ENCODE peak calls at places on chromosomes 16 and 17, in seven cellular contexts. S is GM12878, C is ovary, H is A549, Q is transverse colon, E is tibial nerve, F is stomach. K is an unnamed sample. For H3K4me1, the result is how much of the 10 kb centered on the place peaks cover.

GRCh38 chr16:56910654-56911539 is 21.0 kb upstream of the HERPUD1 start:
- DNase-seq in S (no peak), C (no peak), H (no peak), Q (peak), E (peak), F (no peak), K (no peak)

GRCh38 chr16:58299757-58300349 is 5.0 kb upstream of the PRSS54 start:
- DNase-seq in S (no peak), C (no peak), H (no peak), Q (peak), E (no peak), F (peak), K (no peak)

GRCh38 chr17:27810211-27810901 is 10.0 kb upstream of the NOS2 start:
- DNase-seq in S (peak), C (no peak), H (no peak), Q (no peak), E (no peak), F (no peak), K (no peak)

GRCh38 chr17:17800504-17801021 is 36.2 kb downstream of the SREBF1 start:
- DNase-seq in S (no peak), C (no peak), H (no peak), Q (no peak), E (no peak), F (no peak), K (no peak)

GRCh38 chr16:27323781-27324561 is 10.2 kb downstream of the IL4R start:
- DNase-seq in S (no peak), C (no peak), H (no peak), Q (no peak), E (no peak), F (no peak), K (no peak)

GRCh38 chr17:31251618-31252328 is 45.3 kb downstream of the OMG start:
- DNase-seq in S (no peak), C (no peak), H (no peak), Q (no peak), E (no peak), F (no peak), K (no peak)

GRCh38 chr16:78100162-78100467 is 661 bp downstream of the WWOX start:
- DNase-seq in S (no peak), C (no peak), H (no peak), Q (no peak), E (no peak), F (no peak), K (no peak)

GRCh38 chr16:56964243-56965148 is 2.7 kb downstream of the CETP start:
- DNase-seq in S (no peak), C (peak), H (peak), Q (peak), E (peak), F (peak), K (peak)

GRCh38 chr17:36689089-36689667 is 87.8 kb downstream of the MRM1 start:
- DNase-seq in S (no peak), C (no peak), H (no peak), Q (peak), E (no peak), F (no peak), K (no peak)

GRCh38 chr17:63832455-63832854 is 5.0 kb upstream of the FTSJ3 start:
- DNase-seq in S (no peak), C (no peak), H (no peak), Q (no peak), E (no peak), F (no peak), K (no peak)

GRCh38 chr16:56513972-56514371 is 5.9 kb downstream of the BBS2 start:
- DNase-seq in S (peak), C (peak), H (peak), Q (peak), E (peak), F (peak), K (no peak)

GRCh38 chr16:76193851-76194620 is 83.2 kb upstream of the CNTNAP4 start:
- DNase-seq in S (no peak), C (no peak), H (no peak), Q (no peak), E (no peak), F (no peak), K (no peak)

GRCh38 chr17:8080799-8081219 is 6.7 kb downstream of the ALOX12B start:
- DNase-seq in S (no peak), C (no peak), H (no peak), Q (no peak), E (no peak), F (no peak), K (no peak)

GRCh38 chr17:69819316-69820087 is 255.5 kb upstream of the KCNJ16 start:
- DNase-seq in S (no peak), C (no peak), H (no peak), Q (no peak), E (no peak), F (no peak), K (no peak)

GRCh38 chr16:8867483-8868271 is 1.1 kb downstream of the CARHSP1 start:
- DNase-seq in S (no peak), C (peak), H (no peak), Q (peak), E (peak), F (peak), K (no peak)

GRCh38 chr16:19138601-19139000 is 24.8 kb downstream of the ITPRIPL2 start:
- DNase-seq in S (no peak), C (peak), H (peak), Q (peak), E (peak), F (peak), K (peak)

GRCh38 chr16:75065149-75065807 is 51.3 kb downstream of the LDHD start:
- DNase-seq in S (no peak), C (no peak), H (no peak), Q (peak), E (no peak), F (no peak), K (no peak)

GRCh38 chr17:79826210-79826680 is 13.0 kb downstream of the CBX4 start:
- DNase-seq in S (no peak), C (no peak), H (no peak), Q (no peak), E (no peak), F (no peak), K (no peak)

GRCh38 chr17:70608193-70608592 is 438.9 kb downstream of the KCNJ2 start:
- DNase-seq in S (no peak), C (no peak), H (no peak), Q (no peak), E (no peak), F (no peak), K (no peak)

GRCh38 chr17:77837917-77838316 is 120.6 kb upstream of the TNRC6C start:
- DNase-seq in S (no peak), C (no peak), H (no peak), Q (no peak), E (no peak), F (no peak), K (no peak)

GRCh38 chr17:36602924-36603384 is 1.6 kb downstream of the MRM1 start:
- DNase-seq in S (peak), C (peak), H (peak), Q (peak), E (peak), F (peak), K (no peak)

GRCh38 chr16:57394444-57394843 is 10.1 kb upstream of the CCL17 start:
- DNase-seq in S (no peak), C (no peak), H (no peak), Q (peak), E (no peak), F (peak), K (no peak)

GRCh38 chr17:68381076-68381900 is 76.0 kb downstream of the WIPI1 start:
- DNase-seq in S (no peak), C (no peak), H (no peak), Q (peak), E (no peak), F (peak), K (no peak)

GRCh38 chr17:27158390-27158789 is 135.5 kb upstream of the WSB1 start:
- DNase-seq in S (no peak), C (no peak), H (no peak), Q (no peak), E (no peak), F (no peak), K (no peak)

GRCh38 chr16:3822366-3823045 is 58.0 kb downstream of the CREBBP start:
- DNase-seq in S (no peak), C (no peak), H (no peak), Q (no peak), E (no peak), F (no peak), K (no peak)

GRCh38 chr16:85369741-85370528 is 243.2 kb upstream of the GSE1 start:
- DNase-seq in S (no peak), C (no peak), H (peak), Q (peak), E (peak), F (peak), K (no peak)

GRCh38 chr16:674968-675883 is at the start of gene RHBDL1:
- DNase-seq in S (no peak), C (peak), H (no peak), Q (peak), E (no peak), F (no peak), K (no peak)

GRCh38 chr16:5490499-5490898 is 392.9 kb upstream of the EEF2KMT start:
- DNase-seq in S (no peak), C (no peak), H (peak), Q (peak), E (peak), F (no peak), K (no peak)

GRCh38 chr16:56729351-56729735 is 586 bp upstream of the NUP93 start:
- DNase-seq in S (no peak), C (no peak), H (no peak), Q (no peak), E (peak), F (no peak), K (no peak)

GRCh38 chr17:16446338-16446983 is 31.1 kb downstream of the TRPV2 start:
- DNase-seq in S (no peak), C (no peak), H (no peak), Q (no peak), E (no peak), F (no peak), K (no peak)

GRCh38 chr17:41619162-41619933 is 5.0 kb downstream of the KRT17 start:
- DNase-seq in S (no peak), C (no peak), H (no peak), Q (no peak), E (no peak), F (no peak), K (no peak)

GRCh38 chr17:2710075-2710803 is 1.3 kb downstream of the CLUH start:
- DNase-seq in S (no peak), C (no peak), H (no peak), Q (no peak), E (no peak), F (no peak), K (no peak)

GRCh38 chr16:30923554-30924085 is at the start of gene FBXL19:
- DNase-seq in S (no peak), C (peak), H (no peak), Q (peak), E (no peak), F (no peak), K (no peak)

GRCh38 chr17:29560306-29560705 is 6.5 kb downstream of the ABHD15 start:
- DNase-seq in S (no peak), C (no peak), H (no peak), Q (no peak), E (no peak), F (no peak), K (no peak)

DNA sequence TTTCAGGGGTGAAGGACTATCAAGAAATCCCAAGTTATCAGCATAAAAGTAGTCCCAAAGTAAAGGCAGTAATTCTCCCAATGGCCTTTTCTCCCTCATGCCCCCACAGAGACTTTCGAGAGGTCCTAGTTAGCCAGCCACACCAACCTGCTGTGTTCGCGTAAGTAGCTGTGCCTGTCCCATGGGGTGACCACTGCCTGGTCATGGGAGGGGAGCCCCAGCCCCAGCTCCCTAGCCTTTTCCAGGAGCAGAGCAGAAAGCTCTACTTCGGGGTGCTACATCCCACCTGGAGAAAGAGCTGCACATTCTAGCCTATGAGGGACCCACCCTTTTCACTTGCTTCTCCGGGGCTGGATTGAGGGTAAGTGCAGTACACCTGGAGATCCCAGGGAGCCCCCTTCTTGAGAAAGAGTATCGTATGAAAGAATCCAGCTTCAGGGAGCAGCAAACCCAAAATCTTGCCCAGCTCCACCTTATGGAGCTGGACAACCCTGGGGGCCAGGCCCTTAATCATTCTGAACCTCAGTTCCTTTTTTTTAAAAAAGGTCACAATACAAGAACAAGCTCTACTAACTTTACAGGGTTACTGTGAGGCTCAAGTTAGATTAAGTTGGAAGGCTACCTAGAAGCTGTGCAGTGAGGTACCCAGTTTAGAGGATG is 8.6 kb upstream of the SOST start:
- DNase-seq in S (no peak), C (no peak), H (no peak), Q (no peak), E (no peak), F (peak), K (no peak)
- TF ChIP-seq CTCF in S (no peak), C (no peak), H (no peak), Q (no peak), E (no peak), F (no peak), K (no peak)

GRCh38 chr17:39198186-39198566 is 707 bp upstream of the CACNB1 start:
- DNase-seq in S (no peak), C (no peak), H (no peak), Q (no peak), E (peak), F (no peak), K (no peak)
- H3K4me1 ChIP-seq in S (under half), C (under half), H (half or more), Q (half or more), E (under half), F (under half), K (half or more)

DNA sequence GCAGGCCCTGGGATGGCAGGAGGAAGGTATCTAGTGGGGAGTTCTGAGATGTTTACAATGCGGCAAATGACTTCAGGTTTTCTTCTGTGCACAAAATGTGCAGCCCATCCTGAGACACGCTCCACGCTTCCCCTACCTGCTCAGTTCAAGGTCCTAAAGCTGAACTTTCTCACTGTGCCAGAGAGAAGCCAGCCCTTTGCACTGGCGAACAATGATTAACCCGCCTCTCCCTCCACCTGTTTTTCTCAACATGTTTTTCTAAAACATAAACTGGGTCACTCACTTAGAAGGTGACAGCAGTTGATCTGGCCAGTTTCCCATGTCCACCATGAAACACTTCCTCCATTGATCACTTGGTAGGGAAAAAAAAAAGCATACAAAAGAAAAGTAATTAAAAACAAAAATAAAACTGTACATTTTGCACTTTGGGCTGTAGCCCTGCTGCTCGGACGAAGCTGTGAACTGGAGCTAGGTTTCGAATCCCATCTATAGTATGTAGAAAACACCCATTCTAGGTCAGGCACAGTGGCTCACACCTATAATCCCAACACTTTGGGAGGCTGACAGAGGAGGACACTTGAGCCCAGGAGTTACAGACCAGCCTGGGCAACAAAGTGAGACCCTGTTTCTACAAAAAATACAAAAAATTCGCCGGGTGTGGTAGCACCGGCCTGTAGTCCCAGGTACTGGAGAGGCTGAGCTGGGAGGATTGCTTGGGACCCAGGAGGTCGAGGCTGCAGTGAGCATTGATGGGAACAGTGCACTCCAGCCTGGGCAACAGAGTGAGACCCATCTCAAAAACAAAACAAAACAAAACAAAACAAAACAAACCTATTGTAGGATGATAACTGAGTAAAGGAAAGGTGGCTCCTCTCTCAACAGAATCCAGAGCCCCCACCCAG is 6.1 kb upstream of the G6PC1 start:
- DNase-seq in S (no peak), C (no peak), H (no peak), Q (peak), E (no peak), F (peak), K (no peak)
- TF ChIP-seq EP300 in S (no peak), C (no peak), H (no peak), Q (no peak), E (no peak), F (no peak), K (no peak)

GRCh38 chr17:40614431-40615294 is 33.0 kb downstream of the SMARCE1 start:
- DNase-seq in S (no peak), C (no peak), H (no peak), Q (no peak), E (no peak), F (no peak), K (peak)
- TF ChIP-seq CTCF in S (no peak), C (no peak), H (no peak), Q (no peak), E (no peak), F (no peak), K (no peak)

K was measured in esophagus muscularis mucosa.